ENCODE peak calls at places on chromosomes 3 and 15, in six cellular contexts. One of them, this sample, is unnamed.

GRCh38 chr15:68592548-68592947 is 13.8 kb downstream of the CORO2B start:
- DNase-seq in psoas muscle: no peak
- DNase-seq in CD8-positive, alpha-beta memory T cell: no peak
- DNase-seq in pancreas: no peak
- DNase-seq in right atrium auricular region: no peak
- DNase-seq in cardiac muscle cell: no peak
- DNase-seq in this sample: no peak

GRCh38 chr3:193572426-193572908 is 17.8 kb upstream of the ATP13A4 start:
- DNase-seq in psoas muscle: peak
- DNase-seq in cardiac muscle cell: peak
- DNase-seq in CD8-positive, alpha-beta memory T cell: peak
- DNase-seq in pancreas: peak
- DNase-seq in right atrium auricular region: no peak
- DNase-seq in this sample: peak

GRCh38 chr3:15958692-15959433 is 161.1 kb upstream of the ANKRD28 start:
- DNase-seq in pancreas: no peak
- DNase-seq in CD8-positive, alpha-beta memory T cell: no peak
- DNase-seq in cardiac muscle cell: no peak
- DNase-seq in psoas muscle: no peak
- DNase-seq in right atrium auricular region: no peak
- DNase-seq in this sample: no peak

GRCh38 chr3:135238201-135238600 is 443.1 kb downstream of the EPHB1 start:
- DNase-seq in right atrium auricular region: no peak
- DNase-seq in cardiac muscle cell: no peak
- DNase-seq in CD8-positive, alpha-beta memory T cell: no peak
- DNase-seq in psoas muscle: no peak
- DNase-seq in pancreas: no peak
- DNase-seq in this sample: no peak

GRCh38 chr15:90412356-90413194 is 24.5 kb downstream of the IQGAP1 start:
- DNase-seq in cardiac muscle cell: peak
- DNase-seq in psoas muscle: no peak
- DNase-seq in pancreas: no peak
- DNase-seq in right atrium auricular region: peak
- DNase-seq in CD8-positive, alpha-beta memory T cell: no peak
- DNase-seq in this sample: peak

GRCh38 chr15:65328506-65329297 is 24.2 kb downstream of the RNU5B-1 start:
- DNase-seq in psoas muscle: no peak
- DNase-seq in CD8-positive, alpha-beta memory T cell: no peak
- DNase-seq in cardiac muscle cell: no peak
- DNase-seq in right atrium auricular region: no peak
- DNase-seq in pancreas: no peak
- DNase-seq in this sample: no peak

GRCh38 chr15:58766290-58766689 is 4.8 kb upstream of the MINDY2 start:
- DNase-seq in right atrium auricular region: no peak
- DNase-seq in cardiac muscle cell: no peak
- DNase-seq in psoas muscle: no peak
- DNase-seq in pancreas: no peak
- DNase-seq in CD8-positive, alpha-beta memory T cell: no peak
- DNase-seq in this sample: no peak

GRCh38 chr3:27960133-27960532 is 238.0 kb upstream of the EOMES start:
- DNase-seq in CD8-positive, alpha-beta memory T cell: no peak
- DNase-seq in cardiac muscle cell: no peak
- DNase-seq in right atrium auricular region: no peak
- DNase-seq in psoas muscle: no peak
- DNase-seq in pancreas: no peak
- DNase-seq in this sample: no peak

GRCh38 chr3:126546013-126546412 is 12.7 kb downstream of the C3orf22 start:
- DNase-seq in CD8-positive, alpha-beta memory T cell: no peak
- DNase-seq in pancreas: no peak
- DNase-seq in cardiac muscle cell: no peak
- DNase-seq in psoas muscle: no peak
- DNase-seq in right atrium auricular region: peak
- DNase-seq in this sample: no peak

GRCh38 chr3:122890077-122890484 is 95.2 kb downstream of the SLC49A4 start:
- DNase-seq in right atrium auricular region: no peak
- DNase-seq in psoas muscle: peak
- DNase-seq in CD8-positive, alpha-beta memory T cell: no peak
- DNase-seq in cardiac muscle cell: peak
- DNase-seq in pancreas: no peak
- DNase-seq in this sample: peak

GRCh38 chr15:70596354-70597055 is 166.9 kb downstream of the UACA start:
- DNase-seq in pancreas: no peak
- DNase-seq in cardiac muscle cell: no peak
- DNase-seq in psoas muscle: no peak
- DNase-seq in CD8-positive, alpha-beta memory T cell: no peak
- DNase-seq in right atrium auricular region: peak
- DNase-seq in this sample: no peak

GRCh38 chr3:60192297-60193114 is 1058.7 kb downstream of the FHIT start:
- DNase-seq in cardiac muscle cell: no peak
- DNase-seq in right atrium auricular region: no peak
- DNase-seq in CD8-positive, alpha-beta memory T cell: no peak
- DNase-seq in psoas muscle: no peak
- DNase-seq in pancreas: no peak
- DNase-seq in this sample: no peak

GRCh38 chr3:152737021-152737908 is 97.7 kb upstream of the P2RY1 start:
- DNase-seq in cardiac muscle cell: no peak
- DNase-seq in right atrium auricular region: no peak
- DNase-seq in psoas muscle: no peak
- DNase-seq in pancreas: no peak
- DNase-seq in CD8-positive, alpha-beta memory T cell: no peak
- DNase-seq in this sample: no peak

GRCh38 chr3:115512565-115513410 is 110.5 kb upstream of the GAP43 start:
- DNase-seq in cardiac muscle cell: peak
- DNase-seq in pancreas: peak
- DNase-seq in psoas muscle: no peak
- DNase-seq in CD8-positive, alpha-beta memory T cell: peak
- DNase-seq in right atrium auricular region: no peak
- DNase-seq in this sample: no peak

GRCh38 chr3:53026423-53027162 is 19.3 kb downstream of the SFMBT1 start:
- DNase-seq in cardiac muscle cell: no peak
- DNase-seq in psoas muscle: no peak
- DNase-seq in CD8-positive, alpha-beta memory T cell: no peak
- DNase-seq in right atrium auricular region: no peak
- DNase-seq in pancreas: no peak
- DNase-seq in this sample: no peak

GRCh38 chr15:100484419-100484818 is 44.3 kb downstream of the CERS3 start:
- DNase-seq in pancreas: no peak
- DNase-seq in psoas muscle: no peak
- DNase-seq in right atrium auricular region: no peak
- DNase-seq in CD8-positive, alpha-beta memory T cell: no peak
- DNase-seq in cardiac muscle cell: no peak
- DNase-seq in this sample: no peak

GRCh38 chr3:126083511-126083912 is 412 bp downstream of the SLC41A3 start:
- DNase-seq in right atrium auricular region: no peak
- DNase-seq in cardiac muscle cell: peak
- DNase-seq in CD8-positive, alpha-beta memory T cell: no peak
- DNase-seq in psoas muscle: peak
- DNase-seq in pancreas: peak
- DNase-seq in this sample: no peak

GRCh38 chr3:73206006-73206405 is 144.5 kb downstream of the EBLN2 start:
- DNase-seq in CD8-positive, alpha-beta memory T cell: no peak
- DNase-seq in psoas muscle: no peak
- DNase-seq in cardiac muscle cell: no peak
- DNase-seq in pancreas: no peak
- DNase-seq in right atrium auricular region: no peak
- DNase-seq in this sample: no peak

GRCh38 chr3:171784937-171785336 is 25.3 kb downstream of the PLD1 start:
- DNase-seq in pancreas: no peak
- DNase-seq in cardiac muscle cell: no peak
- DNase-seq in psoas muscle: no peak
- DNase-seq in right atrium auricular region: no peak
- DNase-seq in CD8-positive, alpha-beta memory T cell: no peak
- DNase-seq in this sample: no peak

GRCh38 chr3:128452678-128453275 is 13.9 kb downstream of the DNAJB8 start:
- DNase-seq in CD8-positive, alpha-beta memory T cell: no peak
- DNase-seq in psoas muscle: no peak
- DNase-seq in pancreas: no peak
- DNase-seq in cardiac muscle cell: no peak
- DNase-seq in right atrium auricular region: no peak
- DNase-seq in this sample: no peak

GRCh38 chr3:45137656-45138181 is 8.5 kb downstream of the CDCP1 start:
- DNase-seq in right atrium auricular region: no peak
- DNase-seq in pancreas: no peak
- DNase-seq in CD8-positive, alpha-beta memory T cell: no peak
- DNase-seq in cardiac muscle cell: peak
- DNase-seq in psoas muscle: no peak
- DNase-seq in this sample: no peak

GRCh38 chr3:101827211-101828174 is 21.8 kb upstream of the NFKBIZ start:
- DNase-seq in cardiac muscle cell: peak
- DNase-seq in pancreas: peak
- DNase-seq in right atrium auricular region: peak
- DNase-seq in CD8-positive, alpha-beta memory T cell: peak
- DNase-seq in psoas muscle: peak
- DNase-seq in this sample: no peak

GRCh38 chr3:32405155-32405554 is 13.5 kb downstream of the CMTM7 start:
- DNase-seq in CD8-positive, alpha-beta memory T cell: no peak
- DNase-seq in pancreas: no peak
- DNase-seq in cardiac muscle cell: no peak
- DNase-seq in right atrium auricular region: no peak
- DNase-seq in psoas muscle: no peak
- DNase-seq in this sample: no peak

GRCh38 chr3:130758624-130759023 is 12.0 kb upstream of the PIK3R4 start:
- DNase-seq in cardiac muscle cell: no peak
- DNase-seq in CD8-positive, alpha-beta memory T cell: no peak
- DNase-seq in right atrium auricular region: no peak
- DNase-seq in pancreas: no peak
- DNase-seq in psoas muscle: no peak
- DNase-seq in this sample: no peak

GRCh38 chr3:14430706-14431470 is 28.5 kb downstream of the SLC6A6 start:
- DNase-seq in pancreas: no peak
- DNase-seq in CD8-positive, alpha-beta memory T cell: no peak
- DNase-seq in cardiac muscle cell: no peak
- DNase-seq in psoas muscle: no peak
- DNase-seq in right atrium auricular region: no peak
- DNase-seq in this sample: no peak
- H3K27ac ChIP-seq in pancreas: no peak
- H3K27ac ChIP-seq in CD8-positive, alpha-beta memory T cell: peak
- H3K27ac ChIP-seq in cardiac muscle cell: no peak
- H3K27ac ChIP-seq in psoas muscle: peak
- H3K27ac ChIP-seq in right atrium auricular region: peak
- H3K27ac ChIP-seq in this sample: no peak

DNA sequence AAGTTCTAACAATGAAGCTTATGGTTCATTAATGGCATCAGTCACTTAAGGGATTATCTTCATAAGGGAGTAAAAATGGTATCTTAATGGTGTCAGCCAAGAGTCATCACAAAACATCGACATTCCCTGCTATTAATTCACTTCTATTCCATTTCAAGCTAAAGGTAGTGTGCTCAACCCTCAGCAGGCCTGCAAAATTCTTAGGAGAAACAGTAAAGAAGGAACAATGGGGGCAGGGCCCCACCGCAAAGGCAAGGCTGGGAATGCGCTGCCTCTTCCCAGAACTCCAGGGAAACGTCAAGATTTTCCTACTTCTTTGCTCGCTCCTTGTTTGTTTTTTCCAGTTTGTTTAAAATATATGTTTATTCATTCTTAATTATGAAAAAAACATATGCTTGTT is 187.3 kb upstream of the TSC22D2 start:
- DNase-seq in pancreas: no peak
- DNase-seq in cardiac muscle cell: no peak
- DNase-seq in CD8-positive, alpha-beta memory T cell: no peak
- DNase-seq in right atrium auricular region: no peak
- DNase-seq in psoas muscle: no peak
- DNase-seq in this sample: no peak
- H3K27ac ChIP-seq in pancreas: no peak
- H3K27ac ChIP-seq in cardiac muscle cell: no peak
- H3K27ac ChIP-seq in CD8-positive, alpha-beta memory T cell: no peak
- H3K27ac ChIP-seq in right atrium auricular region: no peak
- H3K27ac ChIP-seq in psoas muscle: no peak
- H3K27ac ChIP-seq in this sample: no peak

GRCh38 chr3:13110678-13111116 is 37.5 kb upstream of the IQSEC1 start:
- DNase-seq in CD8-positive, alpha-beta memory T cell: peak
- DNase-seq in pancreas: no peak
- DNase-seq in cardiac muscle cell: no peak
- DNase-seq in psoas muscle: no peak
- DNase-seq in right atrium auricular region: no peak
- DNase-seq in this sample: no peak

GRCh38 chr3:13113346-13114335 is 40.4 kb upstream of the IQSEC1 start:
- DNase-seq in psoas muscle: no peak
- DNase-seq in CD8-positive, alpha-beta memory T cell: no peak
- DNase-seq in cardiac muscle cell: no peak
- DNase-seq in right atrium auricular region: no peak
- DNase-seq in pancreas: no peak
- DNase-seq in this sample: no peak

GRCh38 chr3:13111173-13111873 is 38.1 kb upstream of the IQSEC1 start:
- DNase-seq in CD8-positive, alpha-beta memory T cell: no peak
- DNase-seq in right atrium auricular region: no peak
- DNase-seq in cardiac muscle cell: no peak
- DNase-seq in psoas muscle: no peak
- DNase-seq in pancreas: peak
- DNase-seq in this sample: no peak

GRCh38 chr3:13112521-13113345 is 39.5 kb upstream of the IQSEC1 start:
- DNase-seq in psoas muscle: no peak
- DNase-seq in CD8-positive, alpha-beta memory T cell: no peak
- DNase-seq in right atrium auricular region: no peak
- DNase-seq in pancreas: no peak
- DNase-seq in cardiac muscle cell: no peak
- DNase-seq in this sample: no peak

GRCh38 chr3:13111874-13112520 is 38.8 kb upstream of the IQSEC1 start:
- DNase-seq in pancreas: peak
- DNase-seq in psoas muscle: no peak
- DNase-seq in CD8-positive, alpha-beta memory T cell: no peak
- DNase-seq in right atrium auricular region: no peak
- DNase-seq in cardiac muscle cell: no peak
- DNase-seq in this sample: no peak
- H3K27ac ChIP-seq in pancreas: peak
- H3K27ac ChIP-seq in psoas muscle: no peak
- H3K27ac ChIP-seq in CD8-positive, alpha-beta memory T cell: no peak
- H3K27ac ChIP-seq in right atrium auricular region: no peak
- H3K27ac ChIP-seq in cardiac muscle cell: no peak
- H3K27ac ChIP-seq in this sample: no peak

GRCh38 chr3:50267280-50267913 is 1.6 kb upstream of the SEMA3B start:
- DNase-seq in cardiac muscle cell: peak
- DNase-seq in CD8-positive, alpha-beta memory T cell: no peak
- DNase-seq in right atrium auricular region: no peak
- DNase-seq in psoas muscle: peak
- DNase-seq in pancreas: peak
- DNase-seq in this sample: no peak
- H3K27ac ChIP-seq in cardiac muscle cell: peak
- H3K27ac ChIP-seq in CD8-positive, alpha-beta memory T cell: no peak
- H3K27ac ChIP-seq in right atrium auricular region: peak
- H3K27ac ChIP-seq in psoas muscle: peak
- H3K27ac ChIP-seq in pancreas: peak
- H3K27ac ChIP-seq in this sample: no peak